ENCODE peak calls at places on chromosomes 2 and 18, in five cellular contexts. Z, A, O, R and S are unnamed samples. For H3K4me1, the result is how much of the 10 kb centered on the place peaks cover.

GRCh38 chr18:36590621-36591580 is 237.9 kb downstream of the TPGS2 start:
- DNase-seq in R (no peak), O (no peak), Z (no peak), A (no peak), S (no peak)

GRCh38 chr2:121386707-121387106 is 101.7 kb upstream of the TFCP2L1 start:
- DNase-seq in A (no peak), O (peak), Z (no peak), R (no peak), S (no peak)

GRCh38 chr18:65788373-65788772 is 37.6 kb downstream of the CDH7 start:
- DNase-seq in A (peak), Z (no peak), O (no peak), R (no peak), S (no peak)

GRCh38 chr2:225471492-225471891 is 72.0 kb downstream of the NYAP2 start:
- DNase-seq in A (peak), R (no peak), Z (no peak), O (no peak), S (no peak)

GRCh38 chr18:72543362-72544055 is 633 bp downstream of the CBLN2 start:
- DNase-seq in O (no peak), A (no peak), R (no peak), Z (no peak), S (no peak)

GRCh38 chr2:183614797-183615429 is 490.7 kb downstream of the NUP35 start:
- DNase-seq in R (peak), O (no peak), A (no peak), Z (no peak), S (peak)

GRCh38 chr2:168529054-168529833 is 73.2 kb downstream of the CERS6 start:
- DNase-seq in O (no peak), A (no peak), Z (no peak), R (no peak), S (no peak)

GRCh38 chr2:111930875-111931274 is 32.5 kb downstream of the MERTK start:
- DNase-seq in O (peak), Z (no peak), R (no peak), A (no peak), S (no peak)

GRCh38 chr2:1740714-1741584 is 3.4 kb downstream of the PXDN start:
- DNase-seq in O (no peak), A (no peak), Z (no peak), R (peak), S (no peak)

GRCh38 chr2:158202151-158202778 is 100.6 kb downstream of the UPP2 start:
- DNase-seq in R (no peak), A (no peak), Z (no peak), O (no peak), S (no peak)

GRCh38 chr18:13273800-13274199 is 55.2 kb downstream of the LDLRAD4 start:
- DNase-seq in Z (no peak), R (no peak), A (no peak), O (no peak), S (no peak)

GRCh38 chr18:21745234-21745633 is 4.6 kb downstream of the MIB1 start:
- DNase-seq in Z (no peak), A (no peak), O (no peak), R (no peak), S (no peak)

GRCh38 chr2:65081232-65081685 is 25.0 kb downstream of the CEP68 start:
- DNase-seq in O (no peak), Z (no peak), R (no peak), A (no peak), S (no peak)
- TF ChIP-seq POLR2A in O (no peak), Z (no peak), R (no peak), A (no peak), S (no peak)

GRCh38 chr2:189024861-189025618 is 50.9 kb downstream of the COL3A1 start:
- DNase-seq in A (peak), Z (no peak), O (no peak), R (no peak), S (no peak)
- TF ChIP-seq CTCF in A (peak), Z (no peak), O (peak), R (no peak), S (no peak)

GRCh38 chr2:145415151-145415550 is 895.2 kb upstream of the ZEB2 start:
- DNase-seq in R (no peak), O (no peak), A (peak), Z (no peak), S (no peak)
- H3K4me1 ChIP-seq in R (under half), O (under half), A (under half), Z (under half), S (under half)

GRCh38 chr2:206442854-206443734 is at the start of gene ADAM23:
- DNase-seq in A (peak), R (no peak), O (peak), Z (no peak), S (no peak)
- TF ChIP-seq POLR2A in A (peak), R (no peak), O (no peak), Z (no peak), S (no peak)

GRCh38 chr18:54330768-54331548 is 26.7 kb downstream of the STARD6 start:
- DNase-seq in O (no peak), Z (no peak), A (no peak), R (no peak), S (no peak)
- TF ChIP-seq CTCF in O (no peak), Z (no peak), A (peak), R (no peak), S (no peak)

DNA sequence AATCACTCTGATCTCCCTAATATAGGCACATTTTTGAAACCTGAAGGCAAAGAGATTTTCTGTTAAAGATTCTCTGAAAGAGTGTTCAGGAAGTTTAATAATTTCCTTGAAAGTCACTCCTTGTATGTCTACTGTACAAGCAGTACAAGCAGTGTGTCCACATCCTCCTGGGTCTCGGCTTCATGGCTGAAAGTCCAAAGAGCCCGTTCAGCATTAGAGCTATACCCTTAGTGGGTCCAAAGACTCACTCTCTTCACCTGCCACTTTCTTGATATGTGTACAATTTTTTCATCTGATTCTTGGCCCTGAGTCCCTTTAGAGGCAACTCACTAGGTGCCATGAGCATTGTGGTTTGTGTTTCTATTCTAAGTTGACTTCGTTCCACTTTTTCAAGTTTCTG is 60.1 kb downstream of the AAK1 start:
- DNase-seq in Z (no peak), R (no peak), A (no peak), O (no peak), S (no peak)
- H3K4me1 ChIP-seq in Z (under half), R (under half), A (under half), O (under half), S (under half)

DNA sequence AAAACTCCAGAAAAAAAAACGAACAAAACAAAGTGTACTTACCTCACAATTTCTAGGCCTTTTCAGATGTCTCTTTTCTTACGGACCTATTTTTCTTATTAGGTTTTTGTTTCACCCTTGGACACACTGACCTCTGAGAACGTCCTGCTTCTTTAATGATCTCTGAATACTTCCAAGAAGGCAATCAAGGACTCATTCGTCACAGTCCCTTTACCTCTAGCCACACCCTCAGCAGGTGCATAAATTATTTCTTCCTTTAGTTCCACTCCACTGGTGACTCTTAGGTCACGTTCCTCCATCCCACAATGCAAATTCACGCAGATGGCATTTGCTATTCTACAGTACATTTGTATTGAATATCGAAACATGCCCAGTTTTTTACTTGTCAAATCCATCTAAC is 21.9 kb downstream of the PELI1 start:
- DNase-seq in O (no peak), Z (no peak), R (no peak), A (no peak), S (no peak)
- TF ChIP-seq POLR2A in O (no peak), Z (no peak), R (no peak), A (no peak), S (no peak)

GRCh38 chr2:64457518-64457917 is 3.6 kb downstream of the LGALSL start:
- DNase-seq in O (no peak), A (peak), R (no peak), Z (no peak), S (no peak)
- TF ChIP-seq CTCF in O (no peak), A (peak), R (no peak), Z (no peak), S (no peak)

GRCh38 chr2:179553382-179553781 is 288.8 kb upstream of the SESTD1 start:
- DNase-seq in Z (no peak), A (no peak), O (no peak), R (no peak), S (no peak)

GRCh38 chr2:179546656-179547055 is 282.0 kb upstream of the SESTD1 start:
- DNase-seq in Z (no peak), R (no peak), A (no peak), O (no peak), S (no peak)

GRCh38 chr2:179550849-179551248 is 286.2 kb upstream of the SESTD1 start:
- DNase-seq in O (no peak), A (no peak), R (no peak), Z (no peak), S (no peak)

GRCh38 chr2:179551545-179552045 is 287.0 kb upstream of the SESTD1 start:
- DNase-seq in A (no peak), R (no peak), O (no peak), Z (no peak), S (no peak)

GRCh38 chr2:179550214-179550613 is 285.6 kb upstream of the SESTD1 start:
- DNase-seq in R (no peak), Z (no peak), O (no peak), A (no peak), S (no peak)
- H3K4me1 ChIP-seq in R (under half), Z (under half), O (under half), A (under half), S (under half)